ENCODE peak calls at places on chromosomes 6 and 20, in eight cellular contexts. One of them, this sample, is unnamed.

GRCh38 chr6:112029045-112029822 is 24.7 kb upstream of the CCN6 start:
- DNase-seq in occipital lobe: no peak
- DNase-seq in stimulated activated CD4-positive, alpha-beta T cell treated with anti-CD3 and anti-CD28 coated beads, Interleukin-1b, Interleukin-23, amount 100 ng/mL, for 24 hours: peak
- DNase-seq in choroid plexus epithelial cell: peak
- DNase-seq in memory B cell: peak
- DNase-seq in nephron progenitor cell: peak
- DNase-seq in cardiac fibroblast: peak
- DNase-seq in activated CD8-positive, alpha-beta memory T cell treated with anti-CD3 and anti-CD28 coated beads for 4 hours: peak
- DNase-seq in this sample: peak

GRCh38 chr6:36625161-36625919 is 31.2 kb downstream of the SRSF3 start:
- DNase-seq in choroid plexus epithelial cell: peak
- DNase-seq in occipital lobe: no peak
- DNase-seq in memory B cell: no peak
- DNase-seq in nephron progenitor cell: no peak
- DNase-seq in activated CD8-positive, alpha-beta memory T cell treated with anti-CD3 and anti-CD28 coated beads for 4 hours: no peak
- DNase-seq in cardiac fibroblast: peak
- DNase-seq in stimulated activated CD4-positive, alpha-beta T cell treated with anti-CD3 and anti-CD28 coated beads, Interleukin-1b, Interleukin-23, amount 100 ng/mL, for 24 hours: no peak
- DNase-seq in this sample: no peak

GRCh38 chr6:31194271-31194834 is 23.9 kb upstream of the POU5F1 start:
- DNase-seq in nephron progenitor cell: no peak
- DNase-seq in choroid plexus epithelial cell: no peak
- DNase-seq in stimulated activated CD4-positive, alpha-beta T cell treated with anti-CD3 and anti-CD28 coated beads, Interleukin-1b, Interleukin-23, amount 100 ng/mL, for 24 hours: no peak
- DNase-seq in cardiac fibroblast: no peak
- DNase-seq in memory B cell: no peak
- DNase-seq in activated CD8-positive, alpha-beta memory T cell treated with anti-CD3 and anti-CD28 coated beads for 4 hours: no peak
- DNase-seq in occipital lobe: no peak
- DNase-seq in this sample: no peak

GRCh38 chr6:121597654-121598053 is 162.2 kb downstream of the GJA1 start:
- DNase-seq in activated CD8-positive, alpha-beta memory T cell treated with anti-CD3 and anti-CD28 coated beads for 4 hours: no peak
- DNase-seq in occipital lobe: no peak
- DNase-seq in cardiac fibroblast: no peak
- DNase-seq in stimulated activated CD4-positive, alpha-beta T cell treated with anti-CD3 and anti-CD28 coated beads, Interleukin-1b, Interleukin-23, amount 100 ng/mL, for 24 hours: no peak
- DNase-seq in nephron progenitor cell: no peak
- DNase-seq in memory B cell: no peak
- DNase-seq in choroid plexus epithelial cell: no peak
- DNase-seq in this sample: no peak

GRCh38 chr20:23144856-23145255 is 58.7 kb upstream of the CD93 start:
- DNase-seq in memory B cell: no peak
- DNase-seq in occipital lobe: no peak
- DNase-seq in activated CD8-positive, alpha-beta memory T cell treated with anti-CD3 and anti-CD28 coated beads for 4 hours: no peak
- DNase-seq in cardiac fibroblast: no peak
- DNase-seq in nephron progenitor cell: no peak
- DNase-seq in choroid plexus epithelial cell: no peak
- DNase-seq in stimulated activated CD4-positive, alpha-beta T cell treated with anti-CD3 and anti-CD28 coated beads, Interleukin-1b, Interleukin-23, amount 100 ng/mL, for 24 hours: no peak
- DNase-seq in this sample: no peak

GRCh38 chr6:71238351-71238750 is 50.3 kb upstream of the OGFRL1 start:
- DNase-seq in occipital lobe: no peak
- DNase-seq in memory B cell: no peak
- DNase-seq in activated CD8-positive, alpha-beta memory T cell treated with anti-CD3 and anti-CD28 coated beads for 4 hours: no peak
- DNase-seq in stimulated activated CD4-positive, alpha-beta T cell treated with anti-CD3 and anti-CD28 coated beads, Interleukin-1b, Interleukin-23, amount 100 ng/mL, for 24 hours: no peak
- DNase-seq in cardiac fibroblast: peak
- DNase-seq in nephron progenitor cell: no peak
- DNase-seq in choroid plexus epithelial cell: peak
- DNase-seq in this sample: no peak

GRCh38 chr6:112690497-112691202 is 343.5 kb downstream of the RFPL4B start:
- DNase-seq in nephron progenitor cell: no peak
- DNase-seq in choroid plexus epithelial cell: peak
- DNase-seq in activated CD8-positive, alpha-beta memory T cell treated with anti-CD3 and anti-CD28 coated beads for 4 hours: no peak
- DNase-seq in memory B cell: no peak
- DNase-seq in occipital lobe: no peak
- DNase-seq in stimulated activated CD4-positive, alpha-beta T cell treated with anti-CD3 and anti-CD28 coated beads, Interleukin-1b, Interleukin-23, amount 100 ng/mL, for 24 hours: no peak
- DNase-seq in cardiac fibroblast: peak
- DNase-seq in this sample: no peak

GRCh38 chr20:18191336-18191735 is 53.7 kb downstream of the KAT14 start:
- DNase-seq in nephron progenitor cell: no peak
- DNase-seq in choroid plexus epithelial cell: no peak
- DNase-seq in occipital lobe: no peak
- DNase-seq in cardiac fibroblast: no peak
- DNase-seq in stimulated activated CD4-positive, alpha-beta T cell treated with anti-CD3 and anti-CD28 coated beads, Interleukin-1b, Interleukin-23, amount 100 ng/mL, for 24 hours: no peak
- DNase-seq in memory B cell: no peak
- DNase-seq in activated CD8-positive, alpha-beta memory T cell treated with anti-CD3 and anti-CD28 coated beads for 4 hours: no peak
- DNase-seq in this sample: no peak

GRCh38 chr6:77424761-77425160 is 38.5 kb downstream of the HTR1B start:
- DNase-seq in activated CD8-positive, alpha-beta memory T cell treated with anti-CD3 and anti-CD28 coated beads for 4 hours: no peak
- DNase-seq in nephron progenitor cell: no peak
- DNase-seq in occipital lobe: no peak
- DNase-seq in cardiac fibroblast: peak
- DNase-seq in stimulated activated CD4-positive, alpha-beta T cell treated with anti-CD3 and anti-CD28 coated beads, Interleukin-1b, Interleukin-23, amount 100 ng/mL, for 24 hours: no peak
- DNase-seq in choroid plexus epithelial cell: no peak
- DNase-seq in memory B cell: no peak
- DNase-seq in this sample: no peak